ENCODE peak calls at places on chromosome X, in ten cellular contexts. One of them, this sample, is unnamed.
A peak's percentile ranks its signal among the peaks of the same experiment; 100 is the strongest.

GRCh38 chrX:34503119-34503518 is 154.0 kb downstream of the TMEM47 start:
- DNase-seq in kidney: no peak
- DNase-seq in neuronal stem cell: no peak
- DNase-seq in fibroblast of lung: no peak
- DNase-seq in SK-N-SH: no peak
- DNase-seq in mesenchymal stem cell: no peak
- DNase-seq in GM23338: no peak
- DNase-seq in endothelial cell of umbilical vein: peak; percentile 74
- DNase-seq in heart left ventricle: no peak
- DNase-seq in aorta: no peak
- DNase-seq in this sample: no peak

GRCh38 chrX:125291124-125291523 is 28.5 kb upstream of the TEX13C start:
- DNase-seq in GM23338: no peak
- DNase-seq in heart left ventricle: no peak
- DNase-seq in neuronal stem cell: no peak
- DNase-seq in fibroblast of lung: no peak
- DNase-seq in endothelial cell of umbilical vein: no peak
- DNase-seq in kidney: no peak
- DNase-seq in mesenchymal stem cell: no peak
- DNase-seq in SK-N-SH: no peak
- DNase-seq in aorta: no peak
- DNase-seq in this sample: no peak

GRCh38 chrX:78652971-78653822 is 5.9 kb downstream of the RTL3 start:
- DNase-seq in neuronal stem cell: no peak
- DNase-seq in fibroblast of lung: peak; percentile 75
- DNase-seq in endothelial cell of umbilical vein: peak; percentile 77
- DNase-seq in heart left ventricle: no peak
- DNase-seq in GM23338: no peak
- DNase-seq in kidney: no peak
- DNase-seq in aorta: no peak
- DNase-seq in mesenchymal stem cell: peak; percentile 80
- DNase-seq in SK-N-SH: no peak
- DNase-seq in this sample: no peak

GRCh38 chrX:42678133-42678532 is 99.8 kb downstream of the PPP1R2C start:
- DNase-seq in SK-N-SH: no peak
- DNase-seq in kidney: no peak
- DNase-seq in mesenchymal stem cell: peak; percentile 3
- DNase-seq in GM23338: peak; percentile 4
- DNase-seq in endothelial cell of umbilical vein: peak; percentile 3
- DNase-seq in neuronal stem cell: no peak
- DNase-seq in fibroblast of lung: no peak
- DNase-seq in heart left ventricle: peak; percentile 26
- DNase-seq in aorta: no peak
- DNase-seq in this sample: no peak

GRCh38 chrX:86322913-86323312 is 174.7 kb downstream of the DACH2 start:
- DNase-seq in endothelial cell of umbilical vein: no peak
- DNase-seq in mesenchymal stem cell: no peak
- DNase-seq in SK-N-SH: no peak
- DNase-seq in fibroblast of lung: no peak
- DNase-seq in aorta: no peak
- DNase-seq in heart left ventricle: no peak
- DNase-seq in kidney: no peak
- DNase-seq in neuronal stem cell: no peak
- DNase-seq in GM23338: no peak
- DNase-seq in this sample: no peak

GRCh38 chrX:8987672-8988250 is 46.2 kb downstream of the FAM9B start:
- DNase-seq in kidney: peak; percentile 45
- DNase-seq in neuronal stem cell: no peak
- DNase-seq in GM23338: no peak
- DNase-seq in aorta: no peak
- DNase-seq in mesenchymal stem cell: no peak
- DNase-seq in heart left ventricle: no peak
- DNase-seq in endothelial cell of umbilical vein: no peak
- DNase-seq in fibroblast of lung: no peak
- DNase-seq in SK-N-SH: no peak
- DNase-seq in this sample: no peak

GRCh38 chrX:65331371-65331770 is 203.2 kb downstream of the LAS1L start:
- DNase-seq in fibroblast of lung: no peak
- DNase-seq in GM23338: no peak
- DNase-seq in kidney: no peak
- DNase-seq in neuronal stem cell: no peak
- DNase-seq in endothelial cell of umbilical vein: no peak
- DNase-seq in heart left ventricle: no peak
- DNase-seq in mesenchymal stem cell: no peak
- DNase-seq in SK-N-SH: no peak
- DNase-seq in aorta: no peak
- DNase-seq in this sample: no peak

GRCh38 chrX:132119283-132119682 is 8.5 kb downstream of the FRMD7 start:
- DNase-seq in heart left ventricle: no peak
- DNase-seq in neuronal stem cell: no peak
- DNase-seq in GM23338: no peak
- DNase-seq in aorta: no peak
- DNase-seq in mesenchymal stem cell: no peak
- DNase-seq in kidney: no peak
- DNase-seq in SK-N-SH: no peak
- DNase-seq in fibroblast of lung: no peak
- DNase-seq in endothelial cell of umbilical vein: no peak
- DNase-seq in this sample: no peak

GRCh38 chrX:45769919-45770582 is 569.4 kb upstream of the DIPK2B start:
- DNase-seq in SK-N-SH: peak; percentile 9
- DNase-seq in mesenchymal stem cell: peak; percentile 96
- DNase-seq in kidney: peak; percentile 91
- DNase-seq in aorta: peak; percentile 80
- DNase-seq in fibroblast of lung: peak; percentile 96
- DNase-seq in GM23338: no peak
- DNase-seq in neuronal stem cell: no peak
- DNase-seq in endothelial cell of umbilical vein: peak; percentile 87
- DNase-seq in heart left ventricle: peak; percentile 67
- DNase-seq in this sample: no peak

GRCh38 chrX:45768666-45769065 is 568.0 kb upstream of the DIPK2B start:
- DNase-seq in fibroblast of lung: no peak
- DNase-seq in aorta: no peak
- DNase-seq in endothelial cell of umbilical vein: no peak
- DNase-seq in SK-N-SH: no peak
- DNase-seq in heart left ventricle: no peak
- DNase-seq in kidney: no peak
- DNase-seq in mesenchymal stem cell: no peak
- DNase-seq in neuronal stem cell: no peak
- DNase-seq in GM23338: no peak
- DNase-seq in this sample: no peak

GRCh38 chrX:45765726-45766125 is 565.0 kb upstream of the DIPK2B start:
- DNase-seq in neuronal stem cell: no peak
- DNase-seq in endothelial cell of umbilical vein: no peak
- DNase-seq in fibroblast of lung: no peak
- DNase-seq in SK-N-SH: no peak
- DNase-seq in mesenchymal stem cell: no peak
- DNase-seq in aorta: no peak
- DNase-seq in kidney: no peak
- DNase-seq in GM23338: no peak
- DNase-seq in heart left ventricle: no peak
- DNase-seq in this sample: no peak

GRCh38 chrX:45765281-45765680 is 564.6 kb upstream of the DIPK2B start:
- DNase-seq in endothelial cell of umbilical vein: no peak
- DNase-seq in kidney: no peak
- DNase-seq in fibroblast of lung: no peak
- DNase-seq in mesenchymal stem cell: no peak
- DNase-seq in neuronal stem cell: no peak
- DNase-seq in aorta: no peak
- DNase-seq in GM23338: no peak
- DNase-seq in SK-N-SH: no peak
- DNase-seq in heart left ventricle: no peak
- DNase-seq in this sample: no peak

DNA sequence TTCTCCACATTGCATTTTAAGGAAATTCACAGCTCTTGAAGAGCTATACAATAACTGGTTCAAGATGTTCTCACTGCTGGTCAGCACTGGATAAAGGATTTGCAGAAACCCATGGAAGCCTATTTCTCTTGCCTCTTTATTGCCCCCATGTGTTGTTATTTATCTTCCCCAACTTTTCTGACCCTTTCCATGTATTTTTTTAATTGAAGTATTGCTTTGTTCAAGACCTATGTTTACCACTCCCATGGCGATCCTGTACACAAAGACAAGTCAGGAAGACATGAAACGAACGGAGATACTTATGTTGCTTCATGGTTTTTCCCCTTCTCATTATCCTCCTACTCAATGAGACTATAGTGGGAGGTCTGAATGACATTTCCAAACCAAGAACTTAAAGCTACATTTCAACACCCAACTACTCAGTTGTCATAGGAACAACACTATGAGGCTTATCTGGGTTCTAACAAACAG is 566.4 kb upstream of the DIPK2B start:
- DNase-seq in SK-N-SH: no peak
- DNase-seq in neuronal stem cell: no peak
- DNase-seq in heart left ventricle: no peak
- DNase-seq in mesenchymal stem cell: peak; percentile 79
- DNase-seq in aorta: no peak
- DNase-seq in fibroblast of lung: peak; percentile 50
- DNase-seq in GM23338: no peak
- DNase-seq in endothelial cell of umbilical vein: peak; percentile 44
- DNase-seq in kidney: no peak
- DNase-seq in this sample: no peak
- H3K4me3 ChIP-seq in SK-N-SH: peak overlapping the region; percentile 69
- H3K4me3 ChIP-seq in neuronal stem cell: no peak overlapping the region
- H3K4me3 ChIP-seq in heart left ventricle: no peak overlapping the region
- H3K4me3 ChIP-seq in mesenchymal stem cell: peak overlapping the region; percentile 89
- H3K4me3 ChIP-seq in aorta: no peak overlapping the region
- H3K4me3 ChIP-seq in fibroblast of lung: peak overlapping the region; percentile 84
- H3K4me3 ChIP-seq in GM23338: no peak overlapping the region
- H3K4me3 ChIP-seq in endothelial cell of umbilical vein: peak overlapping the region; percentile 100
- H3K4me3 ChIP-seq in kidney: peak overlapping the region; percentile 88
- H3K4me3 ChIP-seq in this sample: no peak overlapping the region

DNA sequence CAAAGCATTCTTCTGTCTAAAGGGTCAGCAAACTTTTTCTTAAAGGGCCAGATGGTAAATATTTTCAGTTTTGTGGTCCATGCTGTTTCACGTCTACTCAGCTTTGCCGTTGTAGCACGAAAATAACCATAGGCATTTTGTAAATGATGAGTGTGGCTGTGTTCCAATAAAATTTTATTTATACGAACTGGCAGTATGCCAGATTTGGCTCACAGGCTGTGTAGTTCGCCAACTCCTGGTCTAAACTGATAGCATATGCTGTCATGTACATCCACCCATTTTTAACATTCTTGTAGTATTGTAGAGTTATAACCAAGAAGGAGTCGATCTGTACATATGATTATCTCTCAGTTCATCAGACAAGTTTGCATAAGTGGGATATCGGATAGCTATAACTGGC is 12.6 kb upstream of the GCNA start:
- DNase-seq in SK-N-SH: no peak
- DNase-seq in aorta: no peak
- DNase-seq in neuronal stem cell: no peak
- DNase-seq in fibroblast of lung: peak; percentile 21
- DNase-seq in mesenchymal stem cell: no peak
- DNase-seq in kidney: no peak
- DNase-seq in heart left ventricle: no peak
- DNase-seq in endothelial cell of umbilical vein: peak; percentile 12
- DNase-seq in GM23338: no peak
- DNase-seq in this sample: no peak
- H3K36me3 ChIP-seq in SK-N-SH: peaks cover 43% of the 10 kb centered on the region
- H3K36me3 ChIP-seq in aorta: no peaks in the 10 kb centered on the region
- H3K36me3 ChIP-seq in neuronal stem cell: peaks cover 21% of the 10 kb centered on the region
- H3K36me3 ChIP-seq in fibroblast of lung: peaks cover 2% of the 10 kb centered on the region
- H3K36me3 ChIP-seq in mesenchymal stem cell: peaks cover 17% of the 10 kb centered on the region
- H3K36me3 ChIP-seq in kidney: peaks cover 21% of the 10 kb centered on the region
- H3K36me3 ChIP-seq in heart left ventricle: no peaks in the 10 kb centered on the region
- H3K36me3 ChIP-seq in endothelial cell of umbilical vein: peaks cover 13% of the 10 kb centered on the region
- H3K36me3 ChIP-seq in GM23338: peaks cover 62% of the 10 kb centered on the region
- H3K36me3 ChIP-seq in this sample: peaks cover 32% of the 10 kb centered on the region

GRCh38 chrX:2346158-2346557 is 154.6 kb downstream of the DHRSX start:
- DNase-seq in mesenchymal stem cell: no peak
- DNase-seq in SK-N-SH: no peak
- DNase-seq in aorta: no peak
- DNase-seq in GM23338: no peak
- DNase-seq in kidney: no peak
- DNase-seq in endothelial cell of umbilical vein: no peak
- DNase-seq in neuronal stem cell: no peak
- DNase-seq in fibroblast of lung: no peak
- DNase-seq in heart left ventricle: no peak
- DNase-seq in this sample: no peak

GRCh38 chrX:2348225-2348624 is 152.6 kb downstream of the DHRSX start:
- DNase-seq in endothelial cell of umbilical vein: no peak
- DNase-seq in heart left ventricle: no peak
- DNase-seq in neuronal stem cell: peak; percentile 8
- DNase-seq in SK-N-SH: no peak
- DNase-seq in kidney: no peak
- DNase-seq in mesenchymal stem cell: no peak
- DNase-seq in aorta: no peak
- DNase-seq in fibroblast of lung: no peak
- DNase-seq in GM23338: no peak
- DNase-seq in this sample: no peak

GRCh38 chrX:2351999-2352995 is 148.5 kb downstream of the DHRSX start:
- DNase-seq in SK-N-SH: no peak
- DNase-seq in fibroblast of lung: peak; percentile 88
- DNase-seq in neuronal stem cell: no peak
- DNase-seq in endothelial cell of umbilical vein: peak; percentile 23
- DNase-seq in aorta: no peak
- DNase-seq in kidney: no peak
- DNase-seq in GM23338: no peak
- DNase-seq in mesenchymal stem cell: peak; percentile 96
- DNase-seq in heart left ventricle: no peak
- DNase-seq in this sample: no peak

GRCh38 chrX:2345562-2345961 is 155.2 kb downstream of the DHRSX start:
- DNase-seq in heart left ventricle: no peak
- DNase-seq in neuronal stem cell: no peak
- DNase-seq in GM23338: no peak
- DNase-seq in aorta: no peak
- DNase-seq in SK-N-SH: no peak
- DNase-seq in kidney: no peak
- DNase-seq in endothelial cell of umbilical vein: no peak
- DNase-seq in fibroblast of lung: no peak
- DNase-seq in mesenchymal stem cell: no peak
- DNase-seq in this sample: no peak

DNA sequence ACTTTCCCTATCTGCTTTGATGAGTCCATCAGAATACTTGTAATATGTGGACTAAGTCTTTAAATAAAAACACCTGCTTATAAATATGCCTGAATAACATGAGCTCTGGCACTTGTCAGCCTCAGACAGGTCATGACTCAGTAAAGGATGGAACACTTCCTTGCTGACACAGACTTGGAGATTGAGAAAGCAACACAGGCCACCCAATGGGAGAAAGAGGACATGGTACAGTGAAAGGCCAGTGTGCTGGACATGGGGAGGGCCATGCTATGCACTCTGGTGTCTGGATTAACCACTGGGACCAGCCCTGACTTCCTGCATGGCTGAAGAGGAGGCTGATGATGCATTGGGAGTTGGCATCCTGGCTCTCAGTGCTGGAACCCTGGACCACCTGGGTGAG is 149.5 kb downstream of the DHRSX start:
- DNase-seq in heart left ventricle: no peak
- DNase-seq in neuronal stem cell: no peak
- DNase-seq in aorta: no peak
- DNase-seq in mesenchymal stem cell: peak; percentile 88
- DNase-seq in SK-N-SH: no peak
- DNase-seq in fibroblast of lung: peak; percentile 51
- DNase-seq in endothelial cell of umbilical vein: peak; percentile 8
- DNase-seq in kidney: no peak
- DNase-seq in GM23338: no peak
- DNase-seq in this sample: no peak
- H3K4me3 ChIP-seq in heart left ventricle: no peak overlapping the region
- H3K4me3 ChIP-seq in neuronal stem cell: no peak overlapping the region
- H3K4me3 ChIP-seq in aorta: no peak overlapping the region
- H3K4me3 ChIP-seq in mesenchymal stem cell: no peak overlapping the region
- H3K4me3 ChIP-seq in SK-N-SH: no peak overlapping the region
- H3K4me3 ChIP-seq in fibroblast of lung: no peak overlapping the region
- H3K4me3 ChIP-seq in endothelial cell of umbilical vein: no peak overlapping the region
- H3K4me3 ChIP-seq in kidney: no peak overlapping the region
- H3K4me3 ChIP-seq in GM23338: no peak overlapping the region
- H3K4me3 ChIP-seq in this sample: no peak overlapping the region

DNA sequence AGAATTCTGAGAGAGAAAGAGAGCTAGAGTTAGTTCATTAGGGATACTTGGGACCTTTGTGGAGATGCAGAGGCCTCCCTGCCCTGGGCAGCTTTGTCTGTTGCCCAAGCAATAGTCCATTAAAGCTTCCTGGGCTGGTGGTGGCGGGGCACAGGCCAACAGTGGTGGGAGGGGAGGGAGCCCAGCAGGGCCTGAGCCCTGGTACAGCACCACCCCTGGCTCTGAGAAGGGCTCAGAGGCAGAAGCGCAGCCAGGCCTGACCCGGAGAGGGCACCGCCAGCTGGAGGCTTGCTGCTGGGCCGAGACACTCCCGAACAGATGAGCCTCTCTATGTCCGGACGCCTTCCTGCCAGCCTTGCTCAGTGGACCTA is 65.3 kb downstream of the EFNB1 start:
- DNase-seq in endothelial cell of umbilical vein: peak; percentile 4
- DNase-seq in kidney: no peak
- DNase-seq in neuronal stem cell: no peak
- DNase-seq in heart left ventricle: no peak
- DNase-seq in aorta: no peak
- DNase-seq in GM23338: no peak
- DNase-seq in SK-N-SH: peak; percentile 57
- DNase-seq in fibroblast of lung: no peak
- DNase-seq in mesenchymal stem cell: no peak
- DNase-seq in this sample: no peak
- H3K36me3 ChIP-seq in endothelial cell of umbilical vein: no peaks in the 10 kb centered on the region
- H3K36me3 ChIP-seq in kidney: no peaks in the 10 kb centered on the region
- H3K36me3 ChIP-seq in neuronal stem cell: no peaks in the 10 kb centered on the region
- H3K36me3 ChIP-seq in heart left ventricle: no peaks in the 10 kb centered on the region
- H3K36me3 ChIP-seq in aorta: no peaks in the 10 kb centered on the region
- H3K36me3 ChIP-seq in GM23338: no peaks in the 10 kb centered on the region
- H3K36me3 ChIP-seq in SK-N-SH: no peaks in the 10 kb centered on the region
- H3K36me3 ChIP-seq in fibroblast of lung: no peaks in the 10 kb centered on the region
- H3K36me3 ChIP-seq in mesenchymal stem cell: no peaks in the 10 kb centered on the region
- H3K36me3 ChIP-seq in this sample: no peaks in the 10 kb centered on the region